ENCODE peak calls at places on chromosomes 13 and 19, in eight cellular contexts. C is CD4-positive, alpha-beta T cell; L is astrocyte; U is mesenchymal stem cell; R is cardiac muscle cell; N is hepatocyte; X is dorsolateral prefrontal cortex; B is tibial nerve. M is an unnamed sample.
A peak's percentile ranks its signal among the peaks of the same experiment; 100 is the strongest.

GRCh38 chr19:55529636-55530230 is 7.2 kb downstream of the SBK2 start:
- DNase-seq in C (no peak), L (no peak), U (no peak), R (no peak), N (no peak), X (no peak), B (no peak), M (peak; percentile 44)

GRCh38 chr19:49150106-49150943 is 4.9 kb downstream of the HRC start:
- DNase-seq in C (no peak), L (peak; percentile 62), U (peak; percentile 91), R (peak; percentile 87), N (peak; percentile 93), X (peak; percentile 63), B (peak; percentile 58), M (peak; percentile 93)

GRCh38 chr13:70923863-70924752 is 815.9 kb upstream of the KLHL1 start:
- DNase-seq in C (no peak), L (peak; percentile 0), U (no peak), R (no peak), N (no peak), X (no peak), B (no peak), M (peak; percentile 29)

GRCh38 chr13:73074101-73074500 is 15.3 kb downstream of the KLF5 start:
- DNase-seq in C (no peak), L (no peak), U (no peak), R (peak; percentile 28), N (no peak), X (no peak), B (no peak), M (no peak)

GRCh38 chr13:76994281-76994680 is 2.4 kb downstream of the CLN5 start:
- DNase-seq in C (no peak), L (no peak), U (no peak), R (no peak), N (no peak), X (no peak), B (no peak), M (no peak)

GRCh38 chr13:73985789-73986188 is 148.4 kb downstream of the KLF12 start:
- DNase-seq in C (peak; percentile 16), L (no peak), U (no peak), R (no peak), N (no peak), X (no peak), B (no peak), M (no peak)

GRCh38 chr19:44969437-44969836 is 14.3 kb downstream of the CLPTM1 start:
- DNase-seq in C (no peak), L (no peak), U (no peak), R (no peak), N (no peak), X (no peak), B (no peak), M (no peak)

GRCh38 chr19:5968431-5969373 is 9.2 kb downstream of the RANBP3 start:
- DNase-seq in C (no peak), L (peak; percentile 25), U (no peak), R (no peak), N (no peak), X (no peak), B (no peak), M (peak; percentile 45)

GRCh38 chr13:22095794-22096193 is 424.9 kb downstream of the FGF9 start:
- DNase-seq in C (no peak), L (no peak), U (no peak), R (no peak), N (no peak), X (no peak), B (no peak), M (no peak)

GRCh38 chr19:1456121-1456900 is 6.4 kb downstream of the APC2 start:
- DNase-seq in C (no peak), L (no peak), U (no peak), R (no peak), N (no peak), X (no peak), B (no peak), M (no peak)

GRCh38 chr19:1455336-1456120 is 5.6 kb downstream of the APC2 start:
- DNase-seq in C (no peak), L (no peak), U (peak; percentile 54), R (peak; percentile 53), N (peak; percentile 46), X (no peak), B (no peak), M (no peak)

GRCh38 chr19:1455002-1455335 is 5.0 kb downstream of the APC2 start:
- DNase-seq in C (no peak), L (no peak), U (no peak), R (no peak), N (no peak), X (no peak), B (no peak), M (no peak)

GRCh38 chr19:1457892-1458291 is 8.0 kb downstream of the APC2 start:
- DNase-seq in C (no peak), L (no peak), U (no peak), R (no peak), N (no peak), X (no peak), B (no peak), M (no peak)

GRCh38 chr19:1457031-1457739 is 7.3 kb downstream of the APC2 start:
- DNase-seq in C (no peak), L (no peak), U (no peak), R (no peak), N (no peak), X (no peak), B (no peak), M (no peak)
- H3K27me3 ChIP-seq in C (peaks cover 53% of the 10 kb centered on the region), L (peaks cover 14% of the 10 kb centered on the region), U (peaks cover 38% of the 10 kb centered on the region), R (peaks cover 73% of the 10 kb centered on the region), N (peaks cover 50% of the 10 kb centered on the region), X (peaks cover 8% of the 10 kb centered on the region), B (peaks cover 58% of the 10 kb centered on the region), M (no peaks in the 10 kb centered on the region)

GRCh38 chr19:47417746-47418594 is 1.4 kb downstream of the MEIS3 start:
- DNase-seq in C (no peak), L (peak; percentile 8), U (no peak), R (no peak), N (no peak), X (no peak), B (no peak), M (no peak)
- H3K27me3 ChIP-seq in C (peaks cover 71% of the 10 kb centered on the region), L (peaks cover 50% of the 10 kb centered on the region), U (peaks cover 71% of the 10 kb centered on the region), R (peaks cover 21% of the 10 kb centered on the region), N (peaks cover 61% of the 10 kb centered on the region), X (peaks cover 48% of the 10 kb centered on the region), B (peaks cover 80% of the 10 kb centered on the region), M (no peaks in the 10 kb centered on the region)

DNA sequence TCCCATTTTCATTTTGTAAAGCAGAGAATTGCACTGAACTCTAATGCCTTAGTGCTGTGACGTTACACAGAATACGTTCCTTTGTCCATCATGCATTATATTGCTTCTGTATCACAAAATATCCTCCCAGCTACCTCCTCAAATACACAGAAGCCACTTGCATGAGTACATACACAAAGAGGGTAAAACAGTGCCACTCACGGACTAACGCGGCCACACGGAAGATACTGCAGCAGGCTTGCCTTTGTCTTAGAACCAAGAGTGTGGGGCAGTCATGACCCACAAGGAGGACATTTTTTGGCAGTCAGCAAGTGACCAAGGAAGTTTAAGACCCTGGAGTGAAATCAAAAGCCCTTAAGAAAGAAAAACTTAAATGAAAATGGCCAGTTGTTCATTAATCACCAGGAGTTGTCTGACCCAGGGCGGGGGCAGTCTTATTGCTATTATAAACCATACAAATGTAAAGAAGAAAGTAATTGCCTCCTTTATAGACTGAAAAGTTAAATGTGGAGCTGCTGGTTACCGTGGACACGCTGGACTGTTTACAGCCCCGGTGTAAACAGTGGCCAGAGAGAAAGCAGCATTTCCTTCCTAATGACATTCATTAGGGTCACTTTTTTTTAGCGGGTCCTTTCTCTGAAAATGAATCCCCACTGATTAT is 66.7 kb downstream of the SOX1 start:
- DNase-seq in C (no peak), L (no peak), U (no peak), R (no peak), N (no peak), X (no peak), B (no peak), M (no peak)
- H3K27me3 ChIP-seq in C (no peaks in the 10 kb centered on the region), L (no peaks in the 10 kb centered on the region), U (no peaks in the 10 kb centered on the region), R (peaks cover 56% of the 10 kb centered on the region), N (peaks cover 25% of the 10 kb centered on the region), X (peaks cover 64% of the 10 kb centered on the region), B (peaks cover 4% of the 10 kb centered on the region), M (no peaks in the 10 kb centered on the region)

GRCh38 chr13:26048745-26049144 is 3.1 kb downstream of the SHISA2 start:
- DNase-seq in C (no peak), L (no peak), U (no peak), R (no peak), N (no peak), X (no peak), B (no peak), M (no peak)
- H3K27me3 ChIP-seq in C (peaks cover 31% of the 10 kb centered on the region), L (no peaks in the 10 kb centered on the region), U (no peaks in the 10 kb centered on the region), R (no peaks in the 10 kb centered on the region), N (peaks cover 59% of the 10 kb centered on the region), X (peaks cover 40% of the 10 kb centered on the region), B (peaks cover 40% of the 10 kb centered on the region), M (no peaks in the 10 kb centered on the region)

GRCh38 chr19:51467864-51468544 is 9.8 kb upstream of the SIGLEC8 start:
- DNase-seq in C (no peak), L (no peak), U (no peak), R (no peak), N (no peak), X (no peak), B (no peak), M (no peak)
- H3K27me3 ChIP-seq in C (peaks cover under 1% of the 10 kb centered on the region), L (no peaks in the 10 kb centered on the region), U (no peaks in the 10 kb centered on the region), R (no peaks in the 10 kb centered on the region), N (peaks cover 5% of the 10 kb centered on the region), X (peaks cover 17% of the 10 kb centered on the region), B (peaks cover 8% of the 10 kb centered on the region), M (no peaks in the 10 kb centered on the region)

GRCh38 chr19:12836529-12836863 is 1.8 kb upstream of the MAST1 start:
- DNase-seq in C (no peak), L (no peak), U (no peak), R (no peak), N (no peak), X (no peak), B (no peak), M (no peak)

GRCh38 chr19:12834976-12835757 is 788 bp upstream of the RTBDN start:
- DNase-seq in C (no peak), L (no peak), U (no peak), R (peak; percentile 21), N (peak; percentile 51), X (no peak), B (no peak), M (no peak)

GRCh38 chr19:12833418-12833746 is 997 bp downstream of the RTBDN start:
- DNase-seq in C (no peak), L (no peak), U (no peak), R (no peak), N (no peak), X (no peak), B (no peak), M (no peak)

GRCh38 chr19:12833747-12834417 is 497 bp downstream of the RTBDN start:
- DNase-seq in C (no peak), L (no peak), U (no peak), R (peak; percentile 18), N (peak; percentile 56), X (no peak), B (no peak), M (no peak)

DNA sequence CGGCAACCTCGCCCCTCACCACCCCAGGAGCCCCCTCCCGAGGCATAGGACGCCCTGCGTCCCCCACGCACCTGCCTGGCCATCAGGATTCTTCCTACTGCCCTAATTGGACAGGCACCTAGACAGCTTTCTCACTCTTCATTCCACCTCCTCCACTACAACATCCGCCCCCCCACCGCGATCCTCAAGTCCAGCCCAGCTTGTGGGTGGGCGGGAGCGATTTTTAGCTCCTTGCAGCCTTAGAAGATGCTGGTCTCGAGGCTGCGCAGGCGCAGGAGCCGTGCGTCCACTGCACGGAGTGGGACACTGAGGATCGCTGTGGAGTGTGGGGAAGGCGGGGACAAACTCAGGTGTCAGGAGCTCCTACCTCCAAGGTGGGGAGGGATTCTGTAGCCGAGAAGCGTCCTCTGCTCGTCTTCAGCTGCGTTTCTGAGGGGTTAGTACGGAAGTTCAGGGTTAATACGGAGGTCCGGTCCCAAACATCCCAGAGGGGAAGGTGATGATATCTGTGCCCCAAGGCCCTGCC is at the start of gene RTBDN:
- DNase-seq in C (no peak), L (no peak), U (no peak), R (no peak), N (no peak), X (peak; percentile 45), B (no peak), M (no peak)
- H3K27me3 ChIP-seq in C (peaks cover 93% of the 10 kb centered on the region), L (peaks cover 60% of the 10 kb centered on the region), U (peaks cover 95% of the 10 kb centered on the region), R (peaks cover 50% of the 10 kb centered on the region), N (peaks cover 82% of the 10 kb centered on the region), X (peaks cover 51% of the 10 kb centered on the region), B (peaks cover 97% of the 10 kb centered on the region), M (no peaks in the 10 kb centered on the region)

M was measured in aorta.